ENCODE peak calls at places on chromosome 2, in seven cellular contexts. One of them, this sample, is unnamed.

GRCh38 chr2:111202266-111203040 is 81.7 kb downstream of the BCL2L11 start:
- DNase-seq in AML-193: no peak
- DNase-seq in stomach: no peak
- DNase-seq in GF-D8: no peak
- DNase-seq in stimulated activated CD8-positive, alpha-beta memory T cell treated with anti-CD3 and anti-CD28 coated beads, Interleukin-2, amount 100 ng/mL, for 48 hours: no peak
- DNase-seq in HTR-8/SVneo: no peak
- DNase-seq in coronary artery: no peak
- DNase-seq in this sample: peak; percentile 94

GRCh38 chr2:96330407-96330806 is 5.2 kb upstream of the NCAPH start:
- DNase-seq in stimulated activated CD8-positive, alpha-beta memory T cell treated with anti-CD3 and anti-CD28 coated beads, Interleukin-2, amount 100 ng/mL, for 48 hours: no peak
- DNase-seq in HTR-8/SVneo: no peak
- DNase-seq in GF-D8: no peak
- DNase-seq in coronary artery: no peak
- DNase-seq in AML-193: no peak
- DNase-seq in stomach: no peak
- DNase-seq in this sample: no peak

GRCh38 chr2:45732436-45732835 is 81.0 kb downstream of the PRKCE start:
- DNase-seq in HTR-8/SVneo: no peak
- DNase-seq in GF-D8: no peak
- DNase-seq in stimulated activated CD8-positive, alpha-beta memory T cell treated with anti-CD3 and anti-CD28 coated beads, Interleukin-2, amount 100 ng/mL, for 48 hours: no peak
- DNase-seq in coronary artery: no peak
- DNase-seq in stomach: no peak
- DNase-seq in AML-193: no peak
- DNase-seq in this sample: no peak

GRCh38 chr2:6538607-6539006 is 327.1 kb downstream of the CMPK2 start:
- DNase-seq in stomach: no peak
- DNase-seq in coronary artery: no peak
- DNase-seq in stimulated activated CD8-positive, alpha-beta memory T cell treated with anti-CD3 and anti-CD28 coated beads, Interleukin-2, amount 100 ng/mL, for 48 hours: no peak
- DNase-seq in AML-193: no peak
- DNase-seq in GF-D8: no peak
- DNase-seq in HTR-8/SVneo: no peak
- DNase-seq in this sample: no peak

GRCh38 chr2:238716585-238716984 is 131.3 kb upstream of the TWIST2 start:
- DNase-seq in coronary artery: no peak
- DNase-seq in AML-193: no peak
- DNase-seq in stomach: no peak
- DNase-seq in GF-D8: no peak
- DNase-seq in HTR-8/SVneo: no peak
- DNase-seq in stimulated activated CD8-positive, alpha-beta memory T cell treated with anti-CD3 and anti-CD28 coated beads, Interleukin-2, amount 100 ng/mL, for 48 hours: no peak
- DNase-seq in this sample: no peak

GRCh38 chr2:172102159-172102857 is 392 bp downstream of the DLX2 start:
- DNase-seq in stomach: no peak
- DNase-seq in GF-D8: peak; percentile 80
- DNase-seq in stimulated activated CD8-positive, alpha-beta memory T cell treated with anti-CD3 and anti-CD28 coated beads, Interleukin-2, amount 100 ng/mL, for 48 hours: no peak
- DNase-seq in coronary artery: no peak
- DNase-seq in HTR-8/SVneo: no peak
- DNase-seq in AML-193: peak; percentile 70
- DNase-seq in this sample: no peak

GRCh38 chr2:8004250-8004681 is 677.6 kb upstream of the ID2 start:
- DNase-seq in HTR-8/SVneo: no peak
- DNase-seq in coronary artery: no peak
- DNase-seq in stimulated activated CD8-positive, alpha-beta memory T cell treated with anti-CD3 and anti-CD28 coated beads, Interleukin-2, amount 100 ng/mL, for 48 hours: no peak
- DNase-seq in GF-D8: no peak
- DNase-seq in stomach: no peak
- DNase-seq in AML-193: peak; percentile 5
- DNase-seq in this sample: no peak

GRCh38 chr2:159128191-159128590 is 158.3 kb downstream of the WDSUB1 start:
- DNase-seq in GF-D8: no peak
- DNase-seq in HTR-8/SVneo: no peak
- DNase-seq in AML-193: no peak
- DNase-seq in coronary artery: no peak
- DNase-seq in stomach: no peak
- DNase-seq in stimulated activated CD8-positive, alpha-beta memory T cell treated with anti-CD3 and anti-CD28 coated beads, Interleukin-2, amount 100 ng/mL, for 48 hours: no peak
- DNase-seq in this sample: no peak

GRCh38 chr2:235278771-235279355 is 215.0 kb upstream of the AGAP1 start:
- DNase-seq in AML-193: no peak
- DNase-seq in coronary artery: no peak
- DNase-seq in stimulated activated CD8-positive, alpha-beta memory T cell treated with anti-CD3 and anti-CD28 coated beads, Interleukin-2, amount 100 ng/mL, for 48 hours: no peak
- DNase-seq in HTR-8/SVneo: no peak
- DNase-seq in GF-D8: no peak
- DNase-seq in stomach: no peak
- DNase-seq in this sample: peak; percentile 51

GRCh38 chr2:200525066-200525465 is 941 bp upstream of the SGO2 start:
- DNase-seq in AML-193: no peak
- DNase-seq in stomach: no peak
- DNase-seq in stimulated activated CD8-positive, alpha-beta memory T cell treated with anti-CD3 and anti-CD28 coated beads, Interleukin-2, amount 100 ng/mL, for 48 hours: no peak
- DNase-seq in coronary artery: no peak
- DNase-seq in GF-D8: no peak
- DNase-seq in HTR-8/SVneo: no peak
- DNase-seq in this sample: no peak

GRCh38 chr2:159201321-159202063 is 85.0 kb downstream of the WDSUB1 start:
- DNase-seq in AML-193: no peak
- DNase-seq in GF-D8: no peak
- DNase-seq in stimulated activated CD8-positive, alpha-beta memory T cell treated with anti-CD3 and anti-CD28 coated beads, Interleukin-2, amount 100 ng/mL, for 48 hours: no peak
- DNase-seq in coronary artery: no peak
- DNase-seq in HTR-8/SVneo: no peak
- DNase-seq in stomach: no peak
- DNase-seq in this sample: no peak